ENCODE peak calls at places on chromosomes 2 and 18, in five cellular contexts. U is HCT116, J is MM.1S, X is GM23338, T is fibroblast of lung. K is an unnamed sample.

GRCh38 chr2:156445311-156446218 is 9.4 kb downstream of the GPD2 start:
- DNase-seq in U (no peak), J (no peak), X (peak), T (peak), K (no peak)

GRCh38 chr18:75203456-75204261 is 5.3 kb downstream of the PTGR3 start:
- DNase-seq in U (no peak), T (no peak), X (no peak), J (no peak), K (no peak)

GRCh38 chr2:50746526-50746925 is 285.4 kb downstream of the NRXN1 start:
- DNase-seq in T (peak), U (peak), J (peak), X (peak), K (peak)

GRCh38 chr2:47422016-47422415 is 19.1 kb downstream of the MSH2 start:
- DNase-seq in U (no peak), X (no peak), J (no peak), T (no peak), K (no peak)

GRCh38 chr2:46814160-46814559 is 101.4 kb downstream of the MCFD2 start:
- DNase-seq in J (no peak), U (no peak), T (peak), X (no peak), K (no peak)

GRCh38 chr2:46951290-46952064 is 35.9 kb upstream of the MCFD2 start:
- DNase-seq in T (no peak), U (no peak), X (no peak), J (no peak), K (no peak)

GRCh38 chr18:63342206-63342605 is 22.6 kb upstream of the BCL2 start:
- DNase-seq in J (no peak), X (peak), U (no peak), T (peak), K (peak)

GRCh38 chr2:189350515-189351209 is 90.6 kb upstream of the WDR75 start:
- DNase-seq in X (no peak), U (no peak), J (no peak), T (peak), K (no peak)

GRCh38 chr2:227163445-227163997 is 484 bp downstream of the COL4A4 start:
- DNase-seq in T (no peak), X (peak), U (no peak), J (peak), K (peak)

GRCh38 chr2:240745962-240746361 is 54.3 kb downstream of the AQP12A start:
- DNase-seq in U (no peak), T (no peak), X (no peak), J (no peak), K (no peak)

GRCh38 chr2:120465989-120466703 is 120.2 kb downstream of the INHBB start:
- DNase-seq in T (no peak), J (no peak), X (peak), U (no peak), K (peak)

GRCh38 chr18:45588831-45589558 is 26.3 kb upstream of the SLC14A2 start:
- DNase-seq in U (no peak), J (no peak), T (peak), X (no peak), K (no peak)

GRCh38 chr18:76379226-76380126 is 115.6 kb downstream of the ZNF516 start:
- DNase-seq in U (no peak), X (no peak), T (no peak), J (no peak), K (no peak)

GRCh38 chr2:205032093-205032551 is 486.8 kb downstream of the PARD3B start:
- DNase-seq in J (no peak), X (no peak), U (no peak), T (no peak), K (no peak)

GRCh38 chr2:63000801-63001200 is 49.8 kb upstream of the OTX1 start:
- DNase-seq in X (no peak), T (peak), J (no peak), U (no peak), K (no peak)

GRCh38 chr2:55907686-55908085 is 15.9 kb downstream of the EFEMP1 start:
- DNase-seq in X (no peak), U (no peak), J (no peak), T (no peak), K (no peak)

DNA sequence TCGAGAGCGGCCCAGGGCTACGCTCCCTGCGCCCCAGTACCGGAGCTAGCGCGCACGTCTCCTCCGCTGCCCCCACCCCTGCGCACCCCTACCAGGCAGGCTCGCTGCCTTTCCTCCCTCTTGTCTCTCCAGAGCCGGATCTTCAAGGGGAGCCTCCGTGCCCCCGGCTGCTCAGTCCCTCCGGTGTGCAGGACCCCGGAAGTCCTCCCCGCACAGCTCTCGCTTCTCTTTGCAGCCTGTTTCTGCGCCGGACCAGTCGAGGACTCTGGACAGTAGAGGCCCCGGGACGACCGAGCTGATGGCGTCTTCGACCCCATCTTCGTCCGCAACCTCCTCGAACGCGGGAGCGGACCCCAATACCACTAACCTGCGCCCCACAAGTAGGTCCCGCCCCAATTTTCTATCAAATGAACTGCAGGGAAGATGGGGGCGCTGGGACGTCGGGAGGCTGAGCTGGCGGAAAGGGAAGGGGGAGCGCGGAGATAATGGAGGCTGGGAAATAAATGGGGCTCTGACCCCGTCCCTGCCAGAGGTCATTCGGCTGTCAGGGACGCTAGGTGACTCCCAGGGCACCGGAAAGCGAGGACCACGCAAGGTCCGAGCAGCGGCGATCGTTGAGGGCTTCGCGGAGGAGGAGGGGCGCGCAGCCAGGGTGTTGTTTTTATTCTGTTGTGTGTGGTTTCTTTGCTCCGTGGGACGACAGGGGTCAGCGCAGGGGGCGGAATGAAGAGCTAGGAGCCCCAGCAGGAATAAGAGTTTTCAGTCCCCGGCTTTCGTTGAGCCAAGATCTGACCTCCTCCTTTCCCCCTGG is 1.8 kb downstream of the GAD1 start:
- DNase-seq in J (no peak), T (no peak), U (no peak), X (peak), K (peak)
- TF ChIP-seq EZH2 in J (no peak), T (peak), U (no peak), X (peak), K (peak)

GRCh38 chr18:34932363-34932762 is 108.8 kb upstream of the MAPRE2 start:
- DNase-seq in U (no peak), J (no peak), X (no peak), T (no peak), K (no peak)

GRCh38 chr18:34928068-34928753 is 113.0 kb upstream of the MAPRE2 start:
- DNase-seq in U (no peak), X (peak), J (no peak), T (no peak), K (no peak)

GRCh38 chr18:34928754-34929335 is 112.4 kb upstream of the MAPRE2 start:
- DNase-seq in U (no peak), J (no peak), T (no peak), X (no peak), K (no peak)

GRCh38 chr18:34926683-34927082 is 114.5 kb upstream of the MAPRE2 start:
- DNase-seq in X (no peak), J (no peak), T (no peak), U (no peak), K (no peak)

GRCh38 chr18:34929336-34929780 is 111.9 kb upstream of the MAPRE2 start:
- DNase-seq in J (no peak), T (peak), X (no peak), U (peak), K (no peak)
- H3K27ac ChIP-seq in J (no peak), T (peak), X (no peak), U (peak), K (no peak)

GRCh38 chr2:37281916-37282315 is 42.7 kb downstream of the PRKD3 start:
- DNase-seq in X (no peak), U (no peak), J (no peak), T (no peak), K (no peak)
- TF ChIP-seq CTCF in X (peak), U (peak), J (peak), T (no peak), K (no peak)

GRCh38 chr2:72153924-72154323 is 6.3 kb upstream of the CYP26B1 start:
- DNase-seq in U (no peak), T (no peak), X (no peak), J (no peak), K (no peak)

GRCh38 chr2:72155737-72156136 is 8.1 kb upstream of the CYP26B1 start:
- DNase-seq in X (no peak), J (no peak), U (no peak), T (no peak), K (no peak)

GRCh38 chr2:72156872-72157271 is 9.2 kb upstream of the CYP26B1 start:
- DNase-seq in T (no peak), U (no peak), J (no peak), X (no peak), K (no peak)

GRCh38 chr2:72154386-72154785 is 6.7 kb upstream of the CYP26B1 start:
- DNase-seq in U (no peak), T (no peak), X (peak), J (no peak), K (no peak)

GRCh38 chr2:72155151-72155550 is 7.5 kb upstream of the CYP26B1 start:
- DNase-seq in T (no peak), J (no peak), U (no peak), X (no peak), K (no peak)
- TF ChIP-seq EZH2 in T (no peak), J (no peak), U (no peak), X (no peak), K (no peak)

GRCh38 chr18:13257361-13257980 is 38.9 kb downstream of the LDLRAD4 start:
- DNase-seq in T (no peak), X (no peak), U (no peak), J (no peak), K (no peak)

GRCh38 chr18:13254971-13255927 is 36.7 kb downstream of the LDLRAD4 start:
- DNase-seq in T (no peak), X (no peak), U (no peak), J (no peak), K (no peak)

GRCh38 chr18:13256444-13257305 is 38.1 kb downstream of the LDLRAD4 start:
- DNase-seq in X (peak), J (no peak), U (no peak), T (no peak), K (peak)

GRCh38 chr18:13252696-13253410 is 34.3 kb downstream of the LDLRAD4 start:
- DNase-seq in U (no peak), T (no peak), X (no peak), J (no peak), K (no peak)

DNA sequence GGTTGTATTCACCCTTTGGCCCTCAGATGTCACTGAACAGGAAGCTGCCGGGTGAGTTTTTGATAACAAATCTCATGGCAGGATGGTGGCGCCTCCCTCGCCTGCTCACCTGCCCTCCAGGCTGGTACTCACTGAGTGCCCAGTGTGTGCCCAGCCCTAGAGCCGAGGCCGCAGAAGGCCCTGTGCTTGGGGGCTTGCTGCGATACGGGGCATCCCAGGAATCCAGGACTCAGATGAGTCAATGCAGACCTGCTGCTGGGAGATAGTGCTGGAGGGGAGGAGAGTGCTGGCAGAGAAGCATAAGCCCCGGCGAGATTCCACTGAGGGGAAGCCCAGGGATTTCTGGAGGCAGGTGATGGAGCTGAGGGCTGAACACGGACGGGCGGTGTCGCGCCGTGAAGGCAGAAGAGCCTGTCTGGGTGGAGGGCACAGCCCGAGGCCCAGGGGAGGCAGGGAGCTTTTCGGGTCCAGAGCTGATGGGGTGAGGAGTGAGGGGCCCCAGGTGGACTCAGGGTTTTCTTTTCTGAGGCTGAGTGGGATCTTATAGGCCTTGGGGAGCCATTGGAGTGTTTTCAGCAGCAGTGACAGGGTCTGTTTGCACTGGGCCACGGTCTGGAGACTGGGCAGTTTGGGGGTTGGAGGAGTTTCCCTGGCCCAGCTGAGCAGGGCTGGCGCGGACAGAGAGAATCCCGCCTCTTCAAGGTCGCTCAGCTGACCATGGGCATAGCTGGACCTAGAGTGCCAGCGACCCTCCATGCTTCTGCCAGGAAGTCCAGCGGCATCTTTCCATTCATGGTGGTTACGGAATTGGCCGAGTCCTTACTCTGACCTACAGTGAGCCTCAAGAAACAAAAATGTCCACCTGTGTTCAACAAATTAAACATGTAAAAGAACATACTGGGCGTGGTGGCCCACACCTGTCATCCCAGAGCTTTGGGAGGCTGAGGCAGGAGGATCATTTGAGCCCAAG is 35.5 kb downstream of the LDLRAD4 start:
- DNase-seq in U (no peak), J (no peak), X (no peak), T (no peak), K (no peak)
- H3K27ac ChIP-seq in U (no peak), J (no peak), X (no peak), T (no peak), K (no peak)

GRCh38 chr2:104804148-104804890 is 49.6 kb upstream of the POU3F3 start:
- DNase-seq in T (no peak), U (no peak), J (no peak), X (peak), K (peak)
- TF ChIP-seq CTCF in T (no peak), U (no peak), J (no peak), X (peak), K (peak)